ENCODE peak calls at places on chromosomes 3 and 15, in nine cellular contexts. One of them, this sample, is unnamed.

GRCh38 chr3:102078864-102079808 is 229.8 kb downstream of the NFKBIZ start:
- DNase-seq in SJSA1: no peak
- DNase-seq in body of pancreas: no peak
- DNase-seq in HL-60: no peak
- DNase-seq in caudate nucleus: no peak
- DNase-seq in foreskin keratinocyte: no peak
- DNase-seq in fibroblast of lung: no peak
- DNase-seq in CD4-positive, alpha-beta T cell: no peak
- DNase-seq in ovary: no peak
- DNase-seq in this sample: no peak

GRCh38 chr3:414063-414462 is 217.5 kb downstream of the CHL1 start:
- DNase-seq in ovary: no peak
- DNase-seq in CD4-positive, alpha-beta T cell: no peak
- DNase-seq in caudate nucleus: no peak
- DNase-seq in foreskin keratinocyte: no peak
- DNase-seq in body of pancreas: no peak
- DNase-seq in HL-60: no peak
- DNase-seq in fibroblast of lung: peak
- DNase-seq in SJSA1: no peak
- DNase-seq in this sample: no peak

GRCh38 chr15:39462691-39463090 is 118.2 kb upstream of the THBS1 start:
- DNase-seq in foreskin keratinocyte: peak
- DNase-seq in caudate nucleus: no peak
- DNase-seq in ovary: no peak
- DNase-seq in SJSA1: no peak
- DNase-seq in fibroblast of lung: peak
- DNase-seq in CD4-positive, alpha-beta T cell: no peak
- DNase-seq in body of pancreas: no peak
- DNase-seq in HL-60: no peak
- DNase-seq in this sample: no peak

GRCh38 chr3:40366203-40367162 is 20.5 kb upstream of the ENTPD3 start:
- DNase-seq in caudate nucleus: peak
- DNase-seq in CD4-positive, alpha-beta T cell: no peak
- DNase-seq in body of pancreas: no peak
- DNase-seq in foreskin keratinocyte: peak
- DNase-seq in SJSA1: no peak
- DNase-seq in ovary: no peak
- DNase-seq in fibroblast of lung: no peak
- DNase-seq in HL-60: no peak
- DNase-seq in this sample: no peak

GRCh38 chr15:62250978-62251377 is 85.9 kb upstream of the C2CD4B start:
- DNase-seq in SJSA1: no peak
- DNase-seq in body of pancreas: no peak
- DNase-seq in ovary: no peak
- DNase-seq in CD4-positive, alpha-beta T cell: no peak
- DNase-seq in fibroblast of lung: no peak
- DNase-seq in foreskin keratinocyte: no peak
- DNase-seq in HL-60: no peak
- DNase-seq in caudate nucleus: no peak
- DNase-seq in this sample: no peak

GRCh38 chr3:39917060-39917773 is 107.8 kb downstream of the MYRIP start:
- DNase-seq in CD4-positive, alpha-beta T cell: no peak
- DNase-seq in foreskin keratinocyte: peak
- DNase-seq in SJSA1: no peak
- DNase-seq in fibroblast of lung: peak
- DNase-seq in caudate nucleus: no peak
- DNase-seq in ovary: no peak
- DNase-seq in HL-60: no peak
- DNase-seq in body of pancreas: no peak
- DNase-seq in this sample: no peak

GRCh38 chr15:69666441-69666882 is 213.8 kb downstream of the RPLP1 start:
- DNase-seq in foreskin keratinocyte: no peak
- DNase-seq in fibroblast of lung: peak
- DNase-seq in CD4-positive, alpha-beta T cell: no peak
- DNase-seq in caudate nucleus: no peak
- DNase-seq in ovary: peak
- DNase-seq in HL-60: peak
- DNase-seq in SJSA1: no peak
- DNase-seq in body of pancreas: no peak
- DNase-seq in this sample: no peak

GRCh38 chr3:10848261-10848660 is 32.2 kb downstream of the SLC6A11 start:
- DNase-seq in HL-60: no peak
- DNase-seq in foreskin keratinocyte: peak
- DNase-seq in fibroblast of lung: no peak
- DNase-seq in CD4-positive, alpha-beta T cell: no peak
- DNase-seq in ovary: no peak
- DNase-seq in caudate nucleus: no peak
- DNase-seq in SJSA1: no peak
- DNase-seq in body of pancreas: no peak
- DNase-seq in this sample: no peak

GRCh38 chr15:66611257-66612053 is 45.7 kb upstream of the LCTL start:
- DNase-seq in foreskin keratinocyte: no peak
- DNase-seq in HL-60: no peak
- DNase-seq in CD4-positive, alpha-beta T cell: no peak
- DNase-seq in fibroblast of lung: no peak
- DNase-seq in ovary: no peak
- DNase-seq in caudate nucleus: no peak
- DNase-seq in body of pancreas: peak
- DNase-seq in SJSA1: no peak
- DNase-seq in this sample: no peak

GRCh38 chr15:68055224-68055705 is 1.1 kb downstream of the PIAS1 start:
- DNase-seq in caudate nucleus: peak
- DNase-seq in fibroblast of lung: peak
- DNase-seq in CD4-positive, alpha-beta T cell: peak
- DNase-seq in HL-60: no peak
- DNase-seq in SJSA1: peak
- DNase-seq in body of pancreas: peak
- DNase-seq in foreskin keratinocyte: peak
- DNase-seq in ovary: no peak
- DNase-seq in this sample: peak

GRCh38 chr3:31978553-31978952 is 2.5 kb downstream of the OSBPL10 start:
- DNase-seq in ovary: no peak
- DNase-seq in foreskin keratinocyte: peak
- DNase-seq in fibroblast of lung: no peak
- DNase-seq in caudate nucleus: no peak
- DNase-seq in HL-60: no peak
- DNase-seq in CD4-positive, alpha-beta T cell: no peak
- DNase-seq in body of pancreas: no peak
- DNase-seq in SJSA1: no peak
- DNase-seq in this sample: no peak

GRCh38 chr3:52047295-52047960 is 8.9 kb downstream of the DUSP7 start:
- DNase-seq in foreskin keratinocyte: peak
- DNase-seq in ovary: no peak
- DNase-seq in HL-60: no peak
- DNase-seq in fibroblast of lung: peak
- DNase-seq in SJSA1: no peak
- DNase-seq in caudate nucleus: peak
- DNase-seq in body of pancreas: no peak
- DNase-seq in CD4-positive, alpha-beta T cell: no peak
- DNase-seq in this sample: peak

GRCh38 chr15:73265536-73266153 is 103.1 kb downstream of the HCN4 start:
- DNase-seq in CD4-positive, alpha-beta T cell: peak
- DNase-seq in caudate nucleus: no peak
- DNase-seq in fibroblast of lung: peak
- DNase-seq in ovary: peak
- DNase-seq in HL-60: no peak
- DNase-seq in body of pancreas: peak
- DNase-seq in SJSA1: peak
- DNase-seq in foreskin keratinocyte: peak
- DNase-seq in this sample: no peak

GRCh38 chr3:72821170-72821781 is 27.0 kb downstream of the SHQ1 start:
- DNase-seq in fibroblast of lung: peak
- DNase-seq in HL-60: no peak
- DNase-seq in caudate nucleus: no peak
- DNase-seq in foreskin keratinocyte: peak
- DNase-seq in SJSA1: peak
- DNase-seq in body of pancreas: no peak
- DNase-seq in ovary: no peak
- DNase-seq in CD4-positive, alpha-beta T cell: no peak
- DNase-seq in this sample: no peak

GRCh38 chr15:85532689-85533088 is 152.3 kb downstream of the AKAP13 start:
- DNase-seq in HL-60: no peak
- DNase-seq in ovary: no peak
- DNase-seq in body of pancreas: peak
- DNase-seq in fibroblast of lung: no peak
- DNase-seq in SJSA1: no peak
- DNase-seq in foreskin keratinocyte: no peak
- DNase-seq in caudate nucleus: no peak
- DNase-seq in CD4-positive, alpha-beta T cell: no peak
- DNase-seq in this sample: no peak

GRCh38 chr3:178971614-178972013 is 100.0 kb downstream of the ZMAT3 start:
- DNase-seq in SJSA1: no peak
- DNase-seq in ovary: no peak
- DNase-seq in HL-60: no peak
- DNase-seq in fibroblast of lung: peak
- DNase-seq in foreskin keratinocyte: peak
- DNase-seq in body of pancreas: no peak
- DNase-seq in CD4-positive, alpha-beta T cell: no peak
- DNase-seq in caudate nucleus: no peak
- DNase-seq in this sample: no peak

GRCh38 chr15:83304861-83305661 is 20.6 kb upstream of the BNC1 start:
- DNase-seq in foreskin keratinocyte: peak
- DNase-seq in CD4-positive, alpha-beta T cell: no peak
- DNase-seq in fibroblast of lung: peak
- DNase-seq in ovary: no peak
- DNase-seq in caudate nucleus: peak
- DNase-seq in SJSA1: no peak
- DNase-seq in body of pancreas: no peak
- DNase-seq in HL-60: no peak
- DNase-seq in this sample: no peak

GRCh38 chr3:149129326-149130123 is at the start of gene HPS3:
- DNase-seq in body of pancreas: peak
- DNase-seq in ovary: peak
- DNase-seq in caudate nucleus: peak
- DNase-seq in CD4-positive, alpha-beta T cell: peak
- DNase-seq in HL-60: peak
- DNase-seq in fibroblast of lung: peak
- DNase-seq in SJSA1: peak
- DNase-seq in foreskin keratinocyte: peak
- DNase-seq in this sample: peak

GRCh38 chr3:89859738-89860137 is 752.3 kb downstream of the EPHA3 start:
- DNase-seq in CD4-positive, alpha-beta T cell: no peak
- DNase-seq in foreskin keratinocyte: peak
- DNase-seq in ovary: no peak
- DNase-seq in HL-60: no peak
- DNase-seq in body of pancreas: no peak
- DNase-seq in caudate nucleus: no peak
- DNase-seq in SJSA1: no peak
- DNase-seq in fibroblast of lung: no peak
- DNase-seq in this sample: no peak

GRCh38 chr3:46921871-46922271 is 44.4 kb downstream of the PTH1R start:
- DNase-seq in CD4-positive, alpha-beta T cell: no peak
- DNase-seq in fibroblast of lung: no peak
- DNase-seq in ovary: no peak
- DNase-seq in SJSA1: no peak
- DNase-seq in foreskin keratinocyte: no peak
- DNase-seq in HL-60: no peak
- DNase-seq in body of pancreas: peak
- DNase-seq in caudate nucleus: no peak
- DNase-seq in this sample: no peak

GRCh38 chr15:58066042-58066867 is 744 bp upstream of the ALDH1A2 start:
- DNase-seq in body of pancreas: peak
- DNase-seq in SJSA1: peak
- DNase-seq in foreskin keratinocyte: peak
- DNase-seq in HL-60: no peak
- DNase-seq in caudate nucleus: no peak
- DNase-seq in fibroblast of lung: peak
- DNase-seq in CD4-positive, alpha-beta T cell: no peak
- DNase-seq in ovary: peak
- DNase-seq in this sample: peak

GRCh38 chr3:105752791-105753415 is 115.9 kb downstream of the CBLB start:
- DNase-seq in ovary: no peak
- DNase-seq in HL-60: no peak
- DNase-seq in body of pancreas: no peak
- DNase-seq in CD4-positive, alpha-beta T cell: peak
- DNase-seq in foreskin keratinocyte: peak
- DNase-seq in caudate nucleus: no peak
- DNase-seq in SJSA1: no peak
- DNase-seq in fibroblast of lung: peak
- DNase-seq in this sample: no peak

GRCh38 chr15:80695099-80695910 is at the start of gene ABHD17C:
- DNase-seq in SJSA1: peak
- DNase-seq in body of pancreas: peak
- DNase-seq in caudate nucleus: peak
- DNase-seq in ovary: peak
- DNase-seq in foreskin keratinocyte: peak
- DNase-seq in fibroblast of lung: peak
- DNase-seq in HL-60: peak
- DNase-seq in CD4-positive, alpha-beta T cell: no peak
- DNase-seq in this sample: peak

GRCh38 chr3:171878441-171879225 is 35.5 kb downstream of the TMEM212 start:
- DNase-seq in body of pancreas: no peak
- DNase-seq in HL-60: no peak
- DNase-seq in fibroblast of lung: peak
- DNase-seq in SJSA1: peak
- DNase-seq in ovary: no peak
- DNase-seq in CD4-positive, alpha-beta T cell: no peak
- DNase-seq in caudate nucleus: no peak
- DNase-seq in foreskin keratinocyte: no peak
- DNase-seq in this sample: no peak
- H3K27ac ChIP-seq in body of pancreas: no peak
- H3K27ac ChIP-seq in HL-60: no peak
- H3K27ac ChIP-seq in fibroblast of lung: no peak
- H3K27ac ChIP-seq in SJSA1: peak
- H3K27ac ChIP-seq in ovary: no peak
- H3K27ac ChIP-seq in CD4-positive, alpha-beta T cell: no peak
- H3K27ac ChIP-seq in caudate nucleus: no peak
- H3K27ac ChIP-seq in foreskin keratinocyte: no peak
- H3K27ac ChIP-seq in this sample: no peak

GRCh38 chr3:190056795-190057194 is 63.9 kb downstream of the P3H2 start:
- DNase-seq in SJSA1: no peak
- DNase-seq in foreskin keratinocyte: no peak
- DNase-seq in body of pancreas: no peak
- DNase-seq in HL-60: no peak
- DNase-seq in caudate nucleus: no peak
- DNase-seq in ovary: no peak
- DNase-seq in CD4-positive, alpha-beta T cell: no peak
- DNase-seq in fibroblast of lung: peak
- DNase-seq in this sample: no peak
- H3K27ac ChIP-seq in SJSA1: no peak
- H3K27ac ChIP-seq in foreskin keratinocyte: no peak
- H3K27ac ChIP-seq in body of pancreas: no peak
- H3K27ac ChIP-seq in HL-60: no peak
- H3K27ac ChIP-seq in caudate nucleus: no peak
- H3K27ac ChIP-seq in ovary: no peak
- H3K27ac ChIP-seq in CD4-positive, alpha-beta T cell: no peak
- H3K27ac ChIP-seq in fibroblast of lung: no peak
- H3K27ac ChIP-seq in this sample: no peak

GRCh38 chr3:159857840-159858239 is 130.8 kb upstream of the IL12A start:
- DNase-seq in ovary: no peak
- DNase-seq in HL-60: no peak
- DNase-seq in fibroblast of lung: no peak
- DNase-seq in CD4-positive, alpha-beta T cell: no peak
- DNase-seq in foreskin keratinocyte: no peak
- DNase-seq in SJSA1: no peak
- DNase-seq in caudate nucleus: no peak
- DNase-seq in body of pancreas: no peak
- DNase-seq in this sample: no peak
- H3K27ac ChIP-seq in ovary: no peak
- H3K27ac ChIP-seq in HL-60: no peak
- H3K27ac ChIP-seq in fibroblast of lung: no peak
- H3K27ac ChIP-seq in CD4-positive, alpha-beta T cell: no peak
- H3K27ac ChIP-seq in foreskin keratinocyte: no peak
- H3K27ac ChIP-seq in SJSA1: no peak
- H3K27ac ChIP-seq in caudate nucleus: peak
- H3K27ac ChIP-seq in body of pancreas: no peak
- H3K27ac ChIP-seq in this sample: peak

GRCh38 chr3:57409471-57409870 is 117.0 kb upstream of the ASB14 start:
- DNase-seq in SJSA1: no peak
- DNase-seq in CD4-positive, alpha-beta T cell: no peak
- DNase-seq in caudate nucleus: no peak
- DNase-seq in foreskin keratinocyte: no peak
- DNase-seq in ovary: no peak
- DNase-seq in HL-60: no peak
- DNase-seq in body of pancreas: no peak
- DNase-seq in fibroblast of lung: no peak
- DNase-seq in this sample: no peak
- H3K27ac ChIP-seq in SJSA1: no peak
- H3K27ac ChIP-seq in CD4-positive, alpha-beta T cell: no peak
- H3K27ac ChIP-seq in caudate nucleus: no peak
- H3K27ac ChIP-seq in foreskin keratinocyte: no peak
- H3K27ac ChIP-seq in ovary: no peak
- H3K27ac ChIP-seq in HL-60: no peak
- H3K27ac ChIP-seq in body of pancreas: no peak
- H3K27ac ChIP-seq in fibroblast of lung: no peak
- H3K27ac ChIP-seq in this sample: no peak

This sample was measured in substantia nigra.